ENCODE peak calls at places on chromosome 20, in nine cellular contexts. One of them, this sample, is unnamed.

GRCh38 chr20:63735859-63736718 is at the start of gene LIME1:
- DNase-seq in cardiac fibroblast: no peak
- DNase-seq in foreskin fibroblast: no peak
- DNase-seq in CD4-positive, CD25-positive, alpha-beta regulatory T cell: peak
- DNase-seq in nephron progenitor cell: no peak
- DNase-seq in BE2C: no peak
- DNase-seq in ascending aorta: no peak
- DNase-seq in omental fat pad: no peak
- DNase-seq in heart right ventricle: no peak
- DNase-seq in this sample: no peak

GRCh38 chr20:62740286-62741141 is 31.9 kb downstream of the NTSR1 start:
- DNase-seq in cardiac fibroblast: peak
- DNase-seq in foreskin fibroblast: peak
- DNase-seq in CD4-positive, CD25-positive, alpha-beta regulatory T cell: peak
- DNase-seq in nephron progenitor cell: no peak
- DNase-seq in BE2C: no peak
- DNase-seq in ascending aorta: peak
- DNase-seq in omental fat pad: no peak
- DNase-seq in heart right ventricle: no peak
- DNase-seq in this sample: no peak

GRCh38 chr20:3710703-3711417 is 1.5 kb downstream of the SIGLEC1 start:
- DNase-seq in cardiac fibroblast: peak
- DNase-seq in foreskin fibroblast: peak
- DNase-seq in CD4-positive, CD25-positive, alpha-beta regulatory T cell: peak
- DNase-seq in nephron progenitor cell: peak
- DNase-seq in BE2C: peak
- DNase-seq in ascending aorta: no peak
- DNase-seq in omental fat pad: peak
- DNase-seq in heart right ventricle: peak
- DNase-seq in this sample: peak

GRCh38 chr20:31767805-31768204 is 28.7 kb downstream of the TPX2 start:
- DNase-seq in cardiac fibroblast: no peak
- DNase-seq in foreskin fibroblast: no peak
- DNase-seq in CD4-positive, CD25-positive, alpha-beta regulatory T cell: no peak
- DNase-seq in nephron progenitor cell: no peak
- DNase-seq in BE2C: no peak
- DNase-seq in ascending aorta: no peak
- DNase-seq in omental fat pad: no peak
- DNase-seq in heart right ventricle: no peak
- DNase-seq in this sample: no peak

GRCh38 chr20:8161262-8162071 is 29.4 kb downstream of the PLCB1 start:
- DNase-seq in cardiac fibroblast: no peak
- DNase-seq in foreskin fibroblast: no peak
- DNase-seq in CD4-positive, CD25-positive, alpha-beta regulatory T cell: no peak
- DNase-seq in nephron progenitor cell: no peak
- DNase-seq in BE2C: no peak
- DNase-seq in ascending aorta: no peak
- DNase-seq in omental fat pad: no peak
- DNase-seq in heart right ventricle: peak
- DNase-seq in this sample: no peak

GRCh38 chr20:400451-401275 is 7.4 kb upstream of the RBCK1 start:
- DNase-seq in cardiac fibroblast: no peak
- DNase-seq in foreskin fibroblast: peak
- DNase-seq in CD4-positive, CD25-positive, alpha-beta regulatory T cell: no peak
- DNase-seq in nephron progenitor cell: no peak
- DNase-seq in BE2C: no peak
- DNase-seq in ascending aorta: no peak
- DNase-seq in omental fat pad: no peak
- DNase-seq in heart right ventricle: no peak
- DNase-seq in this sample: peak

GRCh38 chr20:23151008-23151703 is 65.0 kb upstream of the CD93 start:
- DNase-seq in cardiac fibroblast: no peak
- DNase-seq in foreskin fibroblast: no peak
- DNase-seq in CD4-positive, CD25-positive, alpha-beta regulatory T cell: no peak
- DNase-seq in nephron progenitor cell: no peak
- DNase-seq in BE2C: no peak
- DNase-seq in ascending aorta: no peak
- DNase-seq in omental fat pad: no peak
- DNase-seq in heart right ventricle: no peak
- DNase-seq in this sample: no peak

GRCh38 chr20:17612287-17612974 is 42.6 kb downstream of the DSTN start:
- DNase-seq in cardiac fibroblast: peak
- DNase-seq in foreskin fibroblast: peak
- DNase-seq in CD4-positive, CD25-positive, alpha-beta regulatory T cell: peak
- DNase-seq in nephron progenitor cell: no peak
- DNase-seq in BE2C: no peak
- DNase-seq in ascending aorta: no peak
- DNase-seq in omental fat pad: no peak
- DNase-seq in heart right ventricle: no peak
- DNase-seq in this sample: no peak

GRCh38 chr20:42996141-42996540 is 193.6 kb downstream of the PTPRT start:
- DNase-seq in cardiac fibroblast: no peak
- DNase-seq in foreskin fibroblast: no peak
- DNase-seq in CD4-positive, CD25-positive, alpha-beta regulatory T cell: no peak
- DNase-seq in nephron progenitor cell: no peak
- DNase-seq in BE2C: no peak
- DNase-seq in ascending aorta: no peak
- DNase-seq in omental fat pad: no peak
- DNase-seq in heart right ventricle: no peak
- DNase-seq in this sample: no peak

GRCh38 chr20:36585410-36586125 is 12.2 kb downstream of the TGIF2 start:
- DNase-seq in cardiac fibroblast: peak
- DNase-seq in foreskin fibroblast: peak
- DNase-seq in CD4-positive, CD25-positive, alpha-beta regulatory T cell: no peak
- DNase-seq in nephron progenitor cell: no peak
- DNase-seq in BE2C: peak
- DNase-seq in ascending aorta: no peak
- DNase-seq in omental fat pad: no peak
- DNase-seq in heart right ventricle: no peak
- DNase-seq in this sample: no peak

GRCh38 chr20:32727663-32728062 is 15.6 kb downstream of the COMMD7 start:
- DNase-seq in cardiac fibroblast: peak
- DNase-seq in foreskin fibroblast: peak
- DNase-seq in CD4-positive, CD25-positive, alpha-beta regulatory T cell: no peak
- DNase-seq in nephron progenitor cell: no peak
- DNase-seq in BE2C: no peak
- DNase-seq in ascending aorta: no peak
- DNase-seq in omental fat pad: no peak
- DNase-seq in heart right ventricle: no peak
- DNase-seq in this sample: peak